ENCODE peak calls at places on chromosomes 12 and 14, in four cellular contexts. One of them, this sample, is unnamed.

GRCh38 chr12:56128669-56129209 is 672 bp downstream of the ESYT1 start:
- DNase-seq in lower leg skin: peak
- DNase-seq in A549: no peak
- DNase-seq in osteocyte: no peak
- DNase-seq in this sample: no peak

GRCh38 chr12:84860718-84861117 is 51.9 kb downstream of the SLC6A15 start:
- DNase-seq in lower leg skin: no peak
- DNase-seq in A549: no peak
- DNase-seq in osteocyte: no peak
- DNase-seq in this sample: no peak

GRCh38 chr14:98103705-98104104 is 1168.3 kb downstream of the BCL11B start:
- DNase-seq in lower leg skin: no peak
- DNase-seq in A549: no peak
- DNase-seq in osteocyte: no peak
- DNase-seq in this sample: no peak

GRCh38 chr14:20560961-20561360 is at the start of gene RNASE9:
- DNase-seq in lower leg skin: no peak
- DNase-seq in A549: peak
- DNase-seq in osteocyte: no peak
- DNase-seq in this sample: no peak

GRCh38 chr12:107165581-107165980 is 72.2 kb upstream of the CRY1 start:
- DNase-seq in lower leg skin: no peak
- DNase-seq in A549: no peak
- DNase-seq in osteocyte: no peak
- DNase-seq in this sample: no peak

GRCh38 chr12:54211920-54212319 is 23.1 kb upstream of the SMUG1 start:
- DNase-seq in lower leg skin: no peak
- DNase-seq in A549: no peak
- DNase-seq in osteocyte: no peak
- DNase-seq in this sample: no peak

GRCh38 chr12:2138871-2139308 is 86.1 kb downstream of the CACNA1C start:
- DNase-seq in lower leg skin: no peak
- DNase-seq in A549: no peak
- DNase-seq in osteocyte: no peak
- DNase-seq in this sample: no peak

GRCh38 chr14:53951661-53952265 is 4.9 kb downstream of the BMP4 start:
- DNase-seq in lower leg skin: no peak
- DNase-seq in A549: no peak
- DNase-seq in osteocyte: no peak
- DNase-seq in this sample: no peak

GRCh38 chr12:98516184-98516873 is 939 bp downstream of the TMPO start:
- DNase-seq in lower leg skin: peak
- DNase-seq in A549: peak
- DNase-seq in osteocyte: no peak
- DNase-seq in this sample: peak

GRCh38 chr12:114625294-114625851 is 58.6 kb downstream of the TBX3 start:
- DNase-seq in lower leg skin: peak
- DNase-seq in A549: peak
- DNase-seq in osteocyte: no peak
- DNase-seq in this sample: no peak

GRCh38 chr12:10965511-10965910 is 21.2 kb downstream of the TAS2R50 start:
- DNase-seq in lower leg skin: no peak
- DNase-seq in A549: no peak
- DNase-seq in osteocyte: no peak
- DNase-seq in this sample: no peak

GRCh38 chr14:47150267-47150666 is 498.7 kb upstream of the RPL10L start:
- DNase-seq in lower leg skin: no peak
- DNase-seq in A549: no peak
- DNase-seq in osteocyte: no peak
- DNase-seq in this sample: no peak

GRCh38 chr14:45698462-45699134 is 445.6 kb upstream of the MIS18BP1 start:
- DNase-seq in lower leg skin: no peak
- DNase-seq in A549: no peak
- DNase-seq in osteocyte: no peak
- DNase-seq in this sample: no peak

GRCh38 chr12:2649201-2650030 is 145.4 kb upstream of the FKBP4 start:
- DNase-seq in lower leg skin: no peak
- DNase-seq in A549: no peak
- DNase-seq in osteocyte: no peak
- DNase-seq in this sample: no peak

GRCh38 chr12:62006076-62006732 is 254.0 kb upstream of the USP15 start:
- DNase-seq in lower leg skin: no peak
- DNase-seq in A549: peak
- DNase-seq in osteocyte: no peak
- DNase-seq in this sample: no peak

GRCh38 chr12:47900480-47901129 is 4.2 kb downstream of the VDR start:
- DNase-seq in lower leg skin: peak
- DNase-seq in A549: peak
- DNase-seq in osteocyte: no peak
- DNase-seq in this sample: no peak

GRCh38 chr12:40945772-40946171 is 242.3 kb upstream of the PDZRN4 start:
- DNase-seq in lower leg skin: no peak
- DNase-seq in A549: no peak
- DNase-seq in osteocyte: no peak
- DNase-seq in this sample: no peak

GRCh38 chr12:58502236-58502635 is 418.1 kb downstream of the LRIG3 start:
- DNase-seq in lower leg skin: no peak
- DNase-seq in A549: no peak
- DNase-seq in osteocyte: no peak
- DNase-seq in this sample: no peak

GRCh38 chr12:57270966-57271470 is 20.0 kb upstream of the STAC3 start:
- DNase-seq in lower leg skin: no peak
- DNase-seq in A549: peak
- DNase-seq in osteocyte: no peak
- DNase-seq in this sample: no peak
- TF ChIP-seq CTCF in lower leg skin: no peak
- TF ChIP-seq CTCF in A549: no peak
- TF ChIP-seq CTCF in osteocyte: no peak
- TF ChIP-seq CTCF in this sample: no peak

GRCh38 chr14:65745396-65746190 is 333.1 kb downstream of the FUT8 start:
- DNase-seq in lower leg skin: no peak
- DNase-seq in A549: no peak
- DNase-seq in osteocyte: no peak
- DNase-seq in this sample: no peak
- TF ChIP-seq CTCF in lower leg skin: no peak
- TF ChIP-seq CTCF in A549: no peak
- TF ChIP-seq CTCF in osteocyte: no peak
- TF ChIP-seq CTCF in this sample: no peak

GRCh38 chr14:22391908-22392307 is 197.1 kb downstream of the DAD1 start:
- DNase-seq in lower leg skin: no peak
- DNase-seq in A549: peak
- DNase-seq in osteocyte: no peak
- DNase-seq in this sample: no peak
- TF ChIP-seq CTCF in lower leg skin: peak
- TF ChIP-seq CTCF in A549: peak
- TF ChIP-seq CTCF in osteocyte: peak
- TF ChIP-seq CTCF in this sample: peak

GRCh38 chr12:110102255-110102654 is 21.9 kb upstream of the IFT81 start:
- DNase-seq in lower leg skin: no peak
- DNase-seq in A549: peak
- DNase-seq in osteocyte: no peak
- DNase-seq in this sample: no peak
- TF ChIP-seq CTCF in lower leg skin: no peak
- TF ChIP-seq CTCF in A549: peak
- TF ChIP-seq CTCF in osteocyte: peak
- TF ChIP-seq CTCF in this sample: peak

GRCh38 chr12:129971721-129972120 is 67.9 kb upstream of the TMEM132D start:
- DNase-seq in lower leg skin: no peak
- DNase-seq in A549: no peak
- DNase-seq in osteocyte: no peak
- DNase-seq in this sample: no peak
- TF ChIP-seq CTCF in lower leg skin: no peak
- TF ChIP-seq CTCF in A549: no peak
- TF ChIP-seq CTCF in osteocyte: no peak
- TF ChIP-seq CTCF in this sample: no peak

GRCh38 chr14:61192970-61193369 is 88.2 kb downstream of the TMEM30B start:
- DNase-seq in lower leg skin: no peak
- DNase-seq in A549: no peak
- DNase-seq in osteocyte: no peak
- DNase-seq in this sample: no peak

GRCh38 chr14:61196034-61196433 is 85.1 kb downstream of the TMEM30B start:
- DNase-seq in lower leg skin: no peak
- DNase-seq in A549: no peak
- DNase-seq in osteocyte: no peak
- DNase-seq in this sample: no peak

GRCh38 chr14:61193471-61193870 is 87.7 kb downstream of the TMEM30B start:
- DNase-seq in lower leg skin: no peak
- DNase-seq in A549: no peak
- DNase-seq in osteocyte: no peak
- DNase-seq in this sample: no peak

GRCh38 chr14:61197416-61197815 is 83.7 kb downstream of the TMEM30B start:
- DNase-seq in lower leg skin: no peak
- DNase-seq in A549: no peak
- DNase-seq in osteocyte: no peak
- DNase-seq in this sample: no peak

DNA sequence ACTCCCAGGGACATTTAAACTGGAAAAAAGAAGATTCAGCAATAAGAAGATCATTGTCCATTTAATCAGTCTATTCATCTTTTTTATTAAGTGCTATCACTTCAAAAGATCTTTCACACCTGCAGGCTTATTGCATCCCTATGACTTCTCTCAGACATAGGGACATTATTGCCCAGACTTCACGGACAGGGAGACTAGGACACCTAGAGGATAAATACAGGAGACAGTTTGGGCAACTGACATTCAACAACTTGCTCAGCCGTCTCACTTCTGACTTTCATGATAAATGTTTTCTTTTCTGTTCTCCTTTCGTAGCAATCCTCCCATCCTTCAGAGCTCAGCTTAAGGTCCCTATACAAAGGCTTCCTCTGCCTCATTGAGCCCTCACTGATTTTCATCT is 84.3 kb downstream of the TMEM30B start:
- DNase-seq in lower leg skin: no peak
- DNase-seq in A549: peak
- DNase-seq in osteocyte: no peak
- DNase-seq in this sample: no peak
- TF ChIP-seq CTCF in lower leg skin: no peak
- TF ChIP-seq CTCF in A549: peak
- TF ChIP-seq CTCF in osteocyte: peak
- TF ChIP-seq CTCF in this sample: no peak

GRCh38 chr12:70121562-70121961 is 121.7 kb upstream of the CNOT2 start:
- DNase-seq in lower leg skin: no peak
- DNase-seq in A549: no peak
- DNase-seq in osteocyte: no peak
- DNase-seq in this sample: no peak

GRCh38 chr12:70122804-70123203 is 120.4 kb upstream of the CNOT2 start:
- DNase-seq in lower leg skin: no peak
- DNase-seq in A549: no peak
- DNase-seq in osteocyte: no peak
- DNase-seq in this sample: no peak

GRCh38 chr12:70120970-70121369 is 122.3 kb upstream of the CNOT2 start:
- DNase-seq in lower leg skin: no peak
- DNase-seq in A549: no peak
- DNase-seq in osteocyte: no peak
- DNase-seq in this sample: no peak

DNA sequence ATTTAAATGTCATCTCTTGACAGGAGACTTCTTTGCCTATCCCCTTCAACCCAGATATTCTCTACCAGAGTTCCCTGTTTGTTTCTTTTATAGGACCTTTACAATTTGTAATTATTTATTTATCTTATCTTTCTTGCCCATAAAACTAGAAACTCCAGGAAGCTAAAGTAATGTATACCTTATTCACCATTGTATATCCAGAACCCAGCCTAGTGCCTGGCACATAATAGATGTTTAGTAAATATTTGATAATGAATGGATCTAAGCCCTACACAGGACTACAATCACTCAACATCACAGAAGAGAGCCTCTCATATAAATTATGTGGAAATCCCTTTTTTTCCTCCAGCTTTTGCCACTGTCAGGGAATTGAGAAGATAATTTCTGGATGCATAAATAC is 125.6 kb upstream of the CNOT2 start:
- DNase-seq in lower leg skin: no peak
- DNase-seq in A549: no peak
- DNase-seq in osteocyte: no peak
- DNase-seq in this sample: no peak
- TF ChIP-seq CTCF in lower leg skin: no peak
- TF ChIP-seq CTCF in A549: no peak
- TF ChIP-seq CTCF in osteocyte: no peak
- TF ChIP-seq CTCF in this sample: no peak

DNA sequence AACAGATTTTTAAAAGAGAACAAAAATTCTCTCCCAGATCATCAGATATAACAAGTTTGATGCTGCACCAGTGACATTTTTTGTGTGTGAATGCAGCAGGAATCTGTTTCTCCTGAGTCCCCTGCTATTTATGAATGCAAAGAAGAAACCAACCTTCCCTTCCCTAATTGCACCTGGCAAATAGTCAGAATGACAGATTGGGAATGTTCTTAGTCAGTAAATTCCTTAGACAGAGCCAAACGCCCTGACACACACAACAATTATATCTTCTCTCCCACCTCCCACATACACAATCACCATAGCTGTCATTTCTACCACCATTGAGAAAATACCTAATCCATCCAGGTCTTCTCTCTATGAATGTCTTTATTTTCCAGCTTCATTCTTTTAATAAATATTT is 174.4 kb downstream of the ALG10B start:
- DNase-seq in lower leg skin: no peak
- DNase-seq in A549: no peak
- DNase-seq in osteocyte: no peak
- DNase-seq in this sample: no peak
- TF ChIP-seq CTCF in lower leg skin: no peak
- TF ChIP-seq CTCF in A549: no peak
- TF ChIP-seq CTCF in osteocyte: no peak
- TF ChIP-seq CTCF in this sample: no peak